ENCODE peak calls at places on chromosomes 3 and 15, in seven cellular contexts. F is A549, P is SJSA1, D is uterus, Z is SK-N-SH, Y is heart left ventricle, I is fibroblast of lung. J is an unnamed sample.

GRCh38 chr3:99808163-99808794 is 9.4 kb upstream of the CMSS1 start:
- DNase-seq in F (peak; percentile 85), P (peak; percentile 51), D (no peak), Z (peak; percentile 53), Y (peak; percentile 36), I (peak; percentile 79), J (peak; percentile 46)

GRCh38 chr15:77025471-77025901 is 30.6 kb downstream of the PSTPIP1 start:
- DNase-seq in F (no peak), P (no peak), D (peak; percentile 8), Z (peak; percentile 26), Y (no peak), I (no peak), J (peak; percentile 0)

GRCh38 chr3:63064216-63064755 is 189.1 kb upstream of the CADPS start:
- DNase-seq in F (no peak), P (no peak), D (no peak), Z (no peak), Y (no peak), I (peak; percentile 56), J (no peak)

GRCh38 chr3:122577409-122578028 is at the start of gene PARP15:
- DNase-seq in F (no peak), P (no peak), D (no peak), Z (peak; percentile 30), Y (peak; percentile 9), I (peak; percentile 27), J (peak; percentile 51)

GRCh38 chr15:65772909-65773308 is 19.2 kb downstream of the DENND4A start:
- DNase-seq in F (no peak), P (no peak), D (no peak), Z (no peak), Y (no peak), I (peak; percentile 10), J (peak; percentile 38)

GRCh38 chr3:170440346-170440745 is 21.7 kb downstream of the CLDN11 start:
- DNase-seq in F (no peak), P (no peak), D (no peak), Z (no peak), Y (no peak), I (peak; percentile 57), J (no peak)

GRCh38 chr3:167899090-167899489 is 163.6 kb downstream of the SERPINI1 start:
- DNase-seq in F (no peak), P (no peak), D (no peak), Z (no peak), Y (no peak), I (no peak), J (no peak)

GRCh38 chr15:76312540-76313174 is 1.4 kb upstream of the ETFA start:
- DNase-seq in F (peak; percentile 97), P (peak; percentile 56), D (no peak), Z (no peak), Y (no peak), I (no peak), J (no peak)

GRCh38 chr15:31468911-31469800 is 142.5 kb downstream of the KLF13 start:
- DNase-seq in F (no peak), P (no peak), D (peak; percentile 6), Z (no peak), Y (no peak), I (no peak), J (no peak)

GRCh38 chr3:133112666-133113065 is 74.5 kb downstream of the TMEM108 start:
- DNase-seq in F (no peak), P (no peak), D (no peak), Z (no peak), Y (no peak), I (peak; percentile 20), J (no peak)

GRCh38 chr3:187758318-187758717 is 13.1 kb upstream of the BCL6 start:
- DNase-seq in F (no peak), P (no peak), D (no peak), Z (no peak), Y (no peak), I (no peak), J (no peak)

GRCh38 chr15:63504979-63505841 is 817 bp downstream of the USP3 start:
- DNase-seq in F (peak; percentile 85), P (peak; percentile 65), D (peak; percentile 58), Z (peak; percentile 78), Y (peak; percentile 53), I (peak; percentile 61), J (peak; percentile 74)

GRCh38 chr15:68407886-68408500 is 24.0 kb downstream of the ITGA11 start:
- DNase-seq in F (no peak), P (peak; percentile 19), D (no peak), Z (no peak), Y (no peak), I (no peak), J (no peak)

GRCh38 chr3:67362686-67363085 is 291.7 kb downstream of the SUCLG2 start:
- DNase-seq in F (no peak), P (no peak), D (no peak), Z (no peak), Y (no peak), I (peak; percentile 37), J (no peak)

GRCh38 chr3:52873433-52874159 is 23.8 kb downstream of the STIMATE start:
- DNase-seq in F (peak; percentile 5), P (no peak), D (no peak), Z (no peak), Y (no peak), I (peak; percentile 86), J (no peak)

GRCh38 chr3:184156522-184156955 is 1.4 kb downstream of the DVL3 start:
- DNase-seq in F (no peak), P (no peak), D (peak; percentile 58), Z (peak; percentile 78), Y (peak; percentile 86), I (peak; percentile 61), J (no peak)

GRCh38 chr3:189324538-189325138 is 152.9 kb downstream of the TPRG1 start:
- DNase-seq in F (peak; percentile 98), P (peak; percentile 88), D (no peak), Z (no peak), Y (no peak), I (peak; percentile 96), J (peak; percentile 61)

GRCh38 chr15:70356919-70357318 is 259.2 kb upstream of the TLE3 start:
- DNase-seq in F (no peak), P (no peak), D (no peak), Z (no peak), Y (no peak), I (peak; percentile 31), J (no peak)

GRCh38 chr3:18124501-18124900 is 300.6 kb downstream of the SATB1 start:
- DNase-seq in F (no peak), P (peak; percentile 43), D (no peak), Z (no peak), Y (no peak), I (peak; percentile 91), J (no peak)

GRCh38 chr3:52215351-52215750 is 10.1 kb downstream of the TLR9 start:
- DNase-seq in F (no peak), P (no peak), D (no peak), Z (no peak), Y (no peak), I (no peak), J (no peak)

GRCh38 chr15:79370716-79371115 is 59.8 kb downstream of the TMED3 start:
- DNase-seq in F (no peak), P (no peak), D (no peak), Z (no peak), Y (no peak), I (peak; percentile 90), J (no peak)

GRCh38 chr3:138774529-138775253 is 60.0 kb downstream of the PIK3CB start:
- DNase-seq in F (peak; percentile 59), P (peak; percentile 85), D (peak; percentile 79), Z (peak; percentile 49), Y (peak; percentile 74), I (peak; percentile 100), J (no peak)

GRCh38 chr3:56800373-56801150 is 1.2 kb downstream of the ARHGEF3 start:
- DNase-seq in F (no peak), P (no peak), D (no peak), Z (no peak), Y (peak; percentile 22), I (peak; percentile 56), J (peak; percentile 57)

GRCh38 chr15:39583586-39584265 is 2.8 kb downstream of the THBS1 start:
- DNase-seq in F (peak; percentile 33), P (peak; percentile 54), D (no peak), Z (peak; percentile 36), Y (no peak), I (peak; percentile 43), J (no peak)
- H3K4me1 ChIP-seq in F (peaks cover 32% of the 10 kb centered on the region), P (peaks cover 70% of the 10 kb centered on the region), D (peaks cover 16% of the 10 kb centered on the region), Z (peaks cover 5% of the 10 kb centered on the region), Y (peaks cover 4% of the 10 kb centered on the region), I (peaks cover 13% of the 10 kb centered on the region), J (peaks cover 16% of the 10 kb centered on the region)

DNA sequence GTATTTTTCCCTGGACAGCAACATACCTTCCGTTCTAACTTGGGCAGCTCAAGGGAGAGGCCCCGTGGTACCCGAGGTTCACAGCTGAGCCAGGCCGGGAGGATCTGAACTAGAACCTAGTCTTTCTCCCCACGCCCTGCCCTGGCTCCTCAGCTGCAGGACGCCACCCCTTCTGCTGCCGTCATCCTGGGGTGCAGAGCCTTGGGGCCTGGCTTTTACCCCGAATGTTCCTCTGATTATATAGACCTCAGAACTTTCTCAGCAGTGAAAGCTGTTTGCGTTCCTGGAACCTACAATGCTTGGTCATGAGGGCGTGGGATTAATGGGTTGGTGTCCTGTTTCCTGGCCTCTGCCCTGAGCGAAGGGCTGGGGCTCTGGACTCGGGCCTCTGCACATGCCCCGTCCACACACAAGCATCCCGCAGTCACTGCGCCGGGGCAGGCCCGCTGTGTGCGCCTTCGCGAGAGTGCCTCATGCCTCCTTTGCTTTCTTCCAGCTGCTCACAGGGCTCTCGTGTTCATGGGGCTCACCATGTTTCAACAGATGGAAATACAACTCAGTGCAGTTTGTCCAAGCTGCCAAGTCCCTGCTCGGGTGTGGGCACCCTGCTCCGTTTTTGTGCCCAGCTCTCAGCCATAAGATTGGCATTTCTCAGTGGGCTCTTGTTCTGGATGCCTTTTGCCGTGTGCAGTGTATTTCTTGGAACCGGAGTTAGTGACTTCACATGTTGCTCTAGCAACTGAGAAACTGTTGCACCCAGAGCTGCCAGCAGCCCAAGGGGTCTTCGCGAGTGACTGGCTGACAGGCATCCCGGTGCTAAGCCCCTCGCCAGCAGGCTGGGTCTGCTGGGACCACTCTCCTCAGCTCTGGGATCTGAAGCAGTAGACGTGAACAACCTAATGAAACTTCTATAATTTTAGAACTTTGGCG is 20.4 kb downstream of the SYNM start:
- DNase-seq in F (no peak), P (no peak), D (no peak), Z (no peak), Y (no peak), I (peak; percentile 6), J (no peak)
- H3K27ac ChIP-seq in F (peak overlapping the region; percentile 91), P (peak overlapping the region; percentile 62), D (peak overlapping the region; percentile 85), Z (peak overlapping the region; percentile 100), Y (peak overlapping the region; percentile 91), I (no peak overlapping the region), J (no peak overlapping the region)

GRCh38 chr3:57952208-57952631 is 56.0 kb upstream of the FLNB start:
- DNase-seq in F (peak; percentile 87), P (peak; percentile 87), D (peak; percentile 91), Z (peak; percentile 34), Y (peak; percentile 80), I (peak; percentile 99), J (no peak)
- H3K4me1 ChIP-seq in F (peaks cover 45% of the 10 kb centered on the region), P (peaks cover 61% of the 10 kb centered on the region), D (peaks cover 6% of the 10 kb centered on the region), Z (peaks cover 13% of the 10 kb centered on the region), Y (peaks cover 31% of the 10 kb centered on the region), I (peaks cover 27% of the 10 kb centered on the region), J (no peaks in the 10 kb centered on the region)

GRCh38 chr15:67280217-67280616 is 25.6 kb downstream of the IQCH start:
- DNase-seq in F (no peak), P (no peak), D (no peak), Z (no peak), Y (no peak), I (no peak), J (no peak)

GRCh38 chr15:67274236-67274635 is 19.6 kb downstream of the IQCH start:
- DNase-seq in F (no peak), P (no peak), D (no peak), Z (no peak), Y (no peak), I (no peak), J (no peak)

GRCh38 chr15:67281714-67282113 is 27.1 kb downstream of the IQCH start:
- DNase-seq in F (no peak), P (no peak), D (no peak), Z (no peak), Y (no peak), I (no peak), J (no peak)

GRCh38 chr15:67276666-67277065 is 22.1 kb downstream of the IQCH start:
- DNase-seq in F (no peak), P (no peak), D (no peak), Z (no peak), Y (no peak), I (no peak), J (no peak)
- H3K27ac ChIP-seq in F (no peak overlapping the region), P (no peak overlapping the region), D (no peak overlapping the region), Z (no peak overlapping the region), Y (no peak overlapping the region), I (no peak overlapping the region), J (no peak overlapping the region)